ENCODE peak calls at places on chromosomes 4 and X, in five cellular contexts. F is endothelial cell of umbilical vein, J is upper lobe of left lung, W is tibial nerve, S is K562. K is an unnamed sample.

GRCh38 chr4:64670647-64671046 is 261.4 kb upstream of the TECRL start:
- DNase-seq in S (no peak), F (no peak), W (no peak), J (no peak), K (no peak)

GRCh38 chr4:9989918-9990635 is 31.2 kb downstream of the SLC2A9 start:
- DNase-seq in W (no peak), F (no peak), S (no peak), J (no peak), K (no peak)

GRCh38 chr4:188603646-188604045 is 464.4 kb downstream of the TRIML1 start:
- DNase-seq in S (no peak), W (no peak), F (no peak), J (no peak), K (no peak)

GRCh38 chr4:129641179-129641578 is 545.2 kb downstream of the C4orf33 start:
- DNase-seq in S (no peak), J (no peak), W (peak), F (peak), K (peak)

GRCh38 chr4:137852326-137852725 is 320.0 kb upstream of the PCDH18 start:
- DNase-seq in F (no peak), S (no peak), J (no peak), W (no peak), K (no peak)

GRCh38 chrX:43269201-43269600 is 386.9 kb upstream of the MAOA start:
- DNase-seq in J (no peak), W (no peak), S (no peak), F (peak), K (no peak)

GRCh38 chr4:66073961-66074360 is 403.7 kb upstream of the EPHA5 start:
- DNase-seq in J (no peak), W (no peak), S (no peak), F (no peak), K (no peak)

GRCh38 chr4:18689308-18689915 is 667.9 kb upstream of the LCORL start:
- DNase-seq in J (no peak), F (peak), W (peak), S (peak), K (no peak)

GRCh38 chr4:164023214-164023613 is 528.7 kb downstream of the TMA16 start:
- DNase-seq in S (no peak), F (no peak), J (no peak), W (no peak), K (no peak)

GRCh38 chr4:86522349-86522748 is 71.8 kb upstream of the PTPN13 start:
- DNase-seq in F (no peak), J (no peak), S (no peak), W (no peak), K (no peak)
- TF ChIP-seq CTCF in F (no peak), J (no peak), S (no peak), W (no peak), K (no peak)

DNA sequence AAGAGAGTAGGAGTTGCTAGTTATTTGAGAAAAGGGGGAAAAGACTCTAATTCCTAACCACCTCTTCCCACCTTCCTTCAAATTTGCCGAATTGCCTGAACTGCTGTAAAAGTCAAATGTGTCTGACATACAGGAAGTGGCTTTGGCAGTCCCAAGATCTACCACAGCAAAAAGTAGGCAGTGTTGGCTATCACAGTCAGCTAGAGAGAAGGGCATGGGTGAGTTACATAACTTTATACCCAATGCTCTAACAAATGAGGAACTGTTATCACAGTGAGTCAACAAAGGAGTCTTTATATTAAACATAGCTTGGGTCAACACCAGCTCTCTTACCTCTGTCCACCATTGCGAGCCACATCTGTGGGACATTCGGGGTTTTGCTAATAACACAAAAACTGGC is 2.4 kb upstream of the MBNL3 start:
- DNase-seq in F (no peak), W (peak), S (no peak), J (no peak), K (no peak)
- TF ChIP-seq POLR2A in F (no peak), W (no peak), S (no peak), J (no peak), K (no peak)

DNA sequence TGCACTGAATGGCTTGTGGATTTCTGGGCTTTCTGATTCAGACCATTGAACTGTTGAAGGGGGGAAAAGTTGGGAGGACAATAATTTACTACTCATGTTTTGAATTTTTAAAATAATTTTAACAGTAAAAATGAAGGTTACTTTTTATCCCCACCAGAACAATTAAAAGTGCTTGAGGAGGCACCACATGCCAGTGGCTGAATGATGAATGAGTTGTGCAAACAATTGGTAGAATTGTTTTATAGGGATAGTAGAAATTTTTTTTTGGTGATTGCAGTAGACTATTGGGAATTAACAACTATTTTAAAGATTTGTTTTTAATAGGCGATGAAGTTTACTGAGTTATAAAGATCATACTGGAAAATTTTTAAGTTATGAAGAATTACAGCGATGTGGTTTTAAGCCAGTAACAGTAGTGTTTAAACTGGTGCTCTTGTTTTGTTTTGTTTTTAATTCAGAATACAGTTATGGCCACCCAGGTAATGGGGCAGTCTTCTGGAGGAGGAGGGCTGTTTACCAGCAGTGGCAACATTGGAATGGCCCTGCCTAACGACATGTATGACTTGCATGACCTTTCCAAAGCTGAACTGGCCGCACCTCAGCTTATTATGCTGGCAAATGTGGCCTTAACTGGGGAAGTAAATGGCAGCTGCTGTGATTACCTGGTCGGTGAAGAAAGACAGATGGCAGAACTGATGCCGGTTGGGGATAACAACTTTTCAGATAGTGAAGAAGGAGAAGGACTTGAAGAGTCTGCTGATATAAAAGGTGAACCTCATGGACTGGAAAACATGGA is 2.7 kb downstream of the REST start:
- DNase-seq in S (peak), W (no peak), F (no peak), J (no peak), K (no peak)
- H3K4me3 ChIP-seq in S (peak), W (peak), F (peak), J (peak), K (no peak)

DNA sequence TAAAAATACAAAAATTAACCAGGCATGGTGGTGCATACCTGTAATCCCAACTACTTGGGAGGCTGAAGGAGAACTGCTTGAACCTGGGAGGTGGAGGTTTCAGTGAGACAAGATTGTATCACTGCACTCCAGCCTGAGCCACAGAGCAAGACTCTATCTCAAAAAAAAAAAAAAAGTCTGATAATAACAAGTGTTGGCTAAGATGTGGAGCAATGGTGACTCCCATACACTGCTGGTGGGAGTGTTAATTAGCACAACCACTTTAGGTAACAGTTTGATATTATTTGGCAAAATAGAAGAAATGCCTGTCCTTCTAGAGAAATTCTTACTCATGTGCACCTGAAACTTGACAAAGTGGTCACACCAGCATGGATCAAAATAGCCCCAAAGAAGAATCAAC is 106.2 kb upstream of the SLC34A2 start:
- DNase-seq in S (no peak), J (no peak), W (no peak), F (no peak), K (peak)
- TF ChIP-seq CTCF in S (no peak), J (no peak), W (no peak), F (no peak), K (no peak)

DNA sequence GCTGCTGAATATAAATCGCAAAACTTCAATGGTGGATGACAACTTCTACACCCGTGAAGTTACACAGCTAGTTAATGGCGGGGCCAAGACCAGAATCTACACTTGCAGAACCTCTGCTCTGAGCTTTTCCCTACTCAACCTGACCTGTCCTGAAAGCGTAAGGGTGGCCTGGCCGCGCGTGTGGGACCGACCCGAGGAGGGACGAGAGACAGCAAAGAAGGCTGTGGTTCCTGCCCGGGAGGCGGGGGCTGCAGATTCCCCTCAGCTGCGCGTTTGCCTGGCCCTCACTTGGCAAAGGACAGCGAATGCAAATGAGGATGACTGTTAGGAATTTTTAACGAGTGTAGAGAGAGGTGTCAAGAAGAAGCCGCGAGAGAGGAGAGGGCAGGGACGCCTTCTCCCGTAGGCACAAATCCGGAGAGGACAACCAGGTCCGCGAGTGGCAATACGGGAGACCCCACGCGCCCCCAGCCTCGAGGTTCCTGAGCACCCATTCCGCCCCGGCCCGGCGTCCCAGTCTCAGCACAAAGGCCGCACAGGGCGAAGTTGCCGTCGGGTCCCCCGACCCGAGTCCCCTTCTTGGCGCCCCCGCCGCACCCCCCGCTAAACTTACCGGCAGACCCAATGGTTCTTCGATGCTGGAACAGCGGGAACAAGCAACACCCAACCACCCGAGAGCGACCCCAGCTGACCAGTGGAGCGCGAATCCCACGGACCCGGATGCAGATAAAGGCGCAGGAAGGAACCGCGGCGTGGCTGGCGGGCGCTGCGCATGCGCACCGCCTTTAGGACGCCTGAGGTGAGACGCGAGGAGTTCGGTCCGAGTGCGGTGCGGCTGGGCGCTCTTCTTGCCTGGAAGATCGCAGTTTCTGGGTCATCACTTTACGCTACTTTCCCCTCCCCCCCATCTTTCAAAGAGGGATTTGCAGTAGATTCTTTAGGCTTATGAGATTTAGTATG is at the start of gene GNPDA2:
- DNase-seq in F (peak), W (peak), J (peak), S (peak), K (peak)
- TF ChIP-seq POLR2A in F (peak), W (no peak), J (no peak), S (peak), K (no peak)

GRCh38 chrX:107675365-107675654 is 47.0 kb downstream of the PRPS1 start:
- DNase-seq in W (no peak), J (no peak), F (no peak), S (no peak), K (no peak)

GRCh38 chrX:107673401-107673800 is 45.1 kb downstream of the PRPS1 start:
- DNase-seq in S (no peak), J (no peak), W (no peak), F (no peak), K (no peak)

GRCh38 chrX:107673933-107674479 is 45.7 kb downstream of the PRPS1 start:
- DNase-seq in F (peak), S (peak), J (peak), W (peak), K (peak)

GRCh38 chrX:107674480-107675364 is 46.4 kb downstream of the PRPS1 start:
- DNase-seq in F (no peak), S (peak), W (peak), J (no peak), K (peak)

DNA sequence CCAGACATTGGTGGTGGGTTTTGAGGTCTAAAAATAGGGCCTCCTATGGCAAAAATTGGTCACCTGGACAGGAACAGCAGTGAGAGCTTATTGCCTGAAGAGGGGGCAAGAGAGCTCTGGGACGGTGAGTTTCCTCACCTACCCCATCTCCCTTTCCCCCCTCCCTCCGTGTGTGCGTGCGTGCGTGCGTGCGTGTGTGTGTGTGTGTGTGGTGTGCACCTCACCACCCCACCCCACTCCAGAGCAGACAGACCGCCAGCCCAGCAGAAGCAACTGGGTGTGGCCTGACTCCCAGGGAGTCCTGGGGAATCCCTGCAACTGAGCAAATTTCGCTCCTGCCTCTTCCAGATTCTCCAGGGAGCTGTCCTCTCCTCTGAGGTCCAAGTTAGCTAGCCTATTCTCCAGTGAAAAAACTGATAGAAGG is 44.7 kb downstream of the PRPS1 start:
- DNase-seq in S (peak), W (peak), F (peak), J (peak), K (peak)
- H3K4me3 ChIP-seq in S (no peak), W (no peak), F (no peak), J (no peak), K (no peak)